ENCODE peak calls at places on chromosomes 2 and 18, in four cellular contexts. P is GM19239, G is esophagus squamous epithelium, I is globus pallidus. F is an unnamed sample.

GRCh38 chr18:55489742-55490055 is 98.3 kb downstream of the TCF4 start:
- DNase-seq in P (no peak), G (no peak), I (no peak), F (no peak)

GRCh38 chr18:13501896-13502295 is 224.5 kb downstream of the FAM210A start:
- DNase-seq in P (peak; percentile 49), G (no peak), I (no peak), F (peak; percentile 39)

GRCh38 chr2:53131416-53131815 is 636.2 kb upstream of the CHAC2 start:
- DNase-seq in P (no peak), G (no peak), I (no peak), F (no peak)

GRCh38 chr2:161004379-161004778 is 155.8 kb upstream of the TANK start:
- DNase-seq in P (no peak), G (no peak), I (no peak), F (no peak)

GRCh38 chr2:85106489-85107180 is 26.6 kb upstream of the TCF7L1 start:
- DNase-seq in P (no peak), G (no peak), I (no peak), F (no peak)

GRCh38 chr18:10875836-10876235 is 273.5 kb downstream of the PIEZO2 start:
- DNase-seq in P (no peak), G (no peak), I (no peak), F (no peak)

GRCh38 chr2:73987109-73987947 is 2.6 kb downstream of the TET3 start:
- DNase-seq in P (no peak), G (no peak), I (no peak), F (no peak)

GRCh38 chr2:173571021-173571821 is 216.5 kb downstream of the CDCA7 start:
- DNase-seq in P (no peak), G (no peak), I (peak; percentile 8), F (no peak)

GRCh38 chr2:8750221-8750620 is 68.4 kb downstream of the ID2 start:
- DNase-seq in P (no peak), G (no peak), I (no peak), F (no peak)

GRCh38 chr2:136024616-136025015 is 39.2 kb upstream of the DARS1 start:
- DNase-seq in P (no peak), G (no peak), I (no peak), F (no peak)

GRCh38 chr2:239864247-239865058 is 160.7 kb downstream of the NDUFA10 start:
- DNase-seq in P (no peak), G (no peak), I (no peak), F (no peak)

GRCh38 chr2:56522605-56523089 is 338.9 kb downstream of the CCDC85A start:
- DNase-seq in P (no peak), G (no peak), I (no peak), F (no peak)

GRCh38 chr2:61759718-61760117 is 94.1 kb downstream of the FAM161A start:
- DNase-seq in P (no peak), G (no peak), I (no peak), F (no peak)

GRCh38 chr2:134391751-134392160 is 137.9 kb downstream of the MGAT5 start:
- DNase-seq in P (no peak), G (no peak), I (no peak), F (no peak)

GRCh38 chr18:61589724-61590065 is 256.5 kb downstream of the CDH20 start:
- DNase-seq in P (no peak), G (no peak), I (no peak), F (no peak)

GRCh38 chr2:156779416-156780117 is 343.4 kb downstream of the GPD2 start:
- DNase-seq in P (no peak), G (no peak), I (no peak), F (no peak)

GRCh38 chr2:230879271-230879882 is 14.6 kb downstream of the ITM2C start:
- DNase-seq in P (no peak), G (no peak), I (no peak), F (no peak)

GRCh38 chr2:136117391-136117841 is 533 bp downstream of the CXCR4 start:
- DNase-seq in P (no peak), G (no peak), I (peak; percentile 71), F (peak; percentile 42)

GRCh38 chr18:58046087-58046793 is 2.2 kb downstream of the NEDD4L start:
- DNase-seq in P (no peak), G (no peak), I (no peak), F (no peak)

GRCh38 chr2:237701859-237702370 is 74.5 kb downstream of the LRRFIP1 start:
- DNase-seq in P (no peak), G (no peak), I (no peak), F (no peak)

GRCh38 chr18:75314117-75314516 is 103.5 kb downstream of the TSHZ1 start:
- DNase-seq in P (no peak), G (no peak), I (no peak), F (no peak)

GRCh38 chr18:48951448-48952286 is 902 bp upstream of the SMAD7 start:
- DNase-seq in P (peak; percentile 81), G (peak; percentile 42), I (peak; percentile 88), F (peak; percentile 84)

GRCh38 chr2:22855761-22856184 is 529.2 kb upstream of the KLHL29 start:
- DNase-seq in P (no peak), G (no peak), I (peak; percentile 68), F (no peak)

GRCh38 chr2:109429711-109430265 is 184.0 kb downstream of the SEPTIN10 start:
- DNase-seq in P (no peak), G (no peak), I (no peak), F (no peak)